ENCODE peak calls at places on chromosomes 5 and 9, in five cellular contexts. Z, J, V, W and K are unnamed samples.
A peak's percentile ranks its signal among the peaks of the same experiment; 100 is the strongest.

GRCh38 chr9:127628644-127629467 is 16.8 kb downstream of the STXBP1 start:
- DNase-seq in V (no peak), W (no peak), Z (no peak), J (no peak), K (no peak)

GRCh38 chr5:2133080-2133479 is 250.4 kb upstream of the IRX4 start:
- DNase-seq in Z (no peak), V (no peak), W (no peak), J (no peak), K (no peak)

GRCh38 chr9:12859704-12860251 is 85.0 kb downstream of the LURAP1L start:
- DNase-seq in J (no peak), W (peak; percentile 74), Z (no peak), V (no peak), K (no peak)

GRCh38 chr5:121429761-121430160 is 421.9 kb upstream of the FTMT start:
- DNase-seq in W (no peak), V (no peak), Z (no peak), J (no peak), K (no peak)

GRCh38 chr5:145204741-145205140 is 630.4 kb downstream of the PRELID2 start:
- DNase-seq in V (no peak), J (no peak), W (no peak), Z (no peak), K (no peak)

GRCh38 chr5:38835887-38836286 is 9.9 kb upstream of the OSMR start:
- DNase-seq in Z (no peak), V (no peak), W (peak; percentile 48), J (no peak), K (no peak)

GRCh38 chr9:114240647-114241558 is 82.0 kb upstream of the ORM1 start:
- DNase-seq in J (no peak), W (no peak), Z (no peak), V (no peak), K (no peak)

GRCh38 chr9:74875656-74876055 is 12.1 kb downstream of the TRPM6 start:
- DNase-seq in V (no peak), Z (no peak), W (no peak), J (no peak), K (no peak)

GRCh38 chr9:36188212-36188611 is 2.5 kb upstream of the CLTA start:
- DNase-seq in V (no peak), W (no peak), J (no peak), Z (no peak), K (no peak)

GRCh38 chr5:73728493-73729273 is 102.7 kb downstream of the ARHGEF28 start:
- DNase-seq in Z (no peak), V (no peak), W (no peak), J (no peak), K (no peak)

GRCh38 chr9:98809311-98810105 is 2.0 kb downstream of the GALNT12 start:
- DNase-seq in J (no peak), Z (no peak), W (no peak), V (no peak), K (no peak)